ENCODE peak calls at places on chromosomes 7 and 10, in ten cellular contexts. U is colonic mucosa, S is GM23338, C is lower lobe of right lung, G is endothelial cell, R is pancreas, T is cardiac muscle cell, J is SK-N-SH, W is heart left ventricle, V is HL-60. I is an unnamed sample.

GRCh38 chr7:137916564-137916963 is 69.8 kb upstream of the DGKI start:
- DNase-seq in G (no peak), J (no peak), U (no peak), S (no peak), T (no peak), R (no peak), W (no peak), C (no peak), V (no peak), I (no peak)

GRCh38 chr7:16511314-16511713 is 15.3 kb upstream of the LRRC72 start:
- DNase-seq in U (no peak), J (no peak), T (no peak), G (no peak), R (no peak), C (no peak), V (no peak), W (no peak), S (no peak), I (no peak)

GRCh38 chr10:33535866-33536265 is 201.4 kb upstream of the NRP1 start:
- DNase-seq in U (no peak), T (no peak), R (no peak), G (no peak), W (no peak), C (no peak), S (no peak), V (no peak), J (no peak), I (no peak)

GRCh38 chr7:79968249-79968648 is 166.4 kb upstream of the GNAI1 start:
- DNase-seq in R (no peak), T (no peak), U (no peak), S (peak; percentile 47), W (no peak), V (no peak), C (no peak), G (no peak), J (no peak), I (no peak)

GRCh38 chr10:69503001-69503895 is 52.0 kb downstream of the TSPAN15 start:
- DNase-seq in W (no peak), S (no peak), C (peak; percentile 52), J (no peak), G (no peak), T (no peak), V (no peak), R (no peak), U (peak; percentile 14), I (no peak)

GRCh38 chr10:24691113-24691512 is 32.6 kb downstream of the ARHGAP21 start:
- DNase-seq in V (no peak), T (peak; percentile 68), R (no peak), J (no peak), G (no peak), U (no peak), W (no peak), S (no peak), C (no peak), I (no peak)

GRCh38 chr7:155153676-155154075 is 83.6 kb downstream of the HTR5A start:
- DNase-seq in R (no peak), G (no peak), W (no peak), S (no peak), J (no peak), U (no peak), C (no peak), T (no peak), V (no peak), I (no peak)

GRCh38 chr7:85067371-85067770 is 119.5 kb downstream of the SEMA3D start:
- DNase-seq in T (no peak), C (no peak), V (no peak), W (no peak), S (no peak), G (no peak), J (no peak), U (no peak), R (no peak), I (no peak)

GRCh38 chr7:21944616-21945373 is 904 bp downstream of the CDCA7L start:
- DNase-seq in G (peak; percentile 10), S (peak; percentile 86), W (peak; percentile 44), J (no peak), R (peak; percentile 81), T (peak; percentile 18), U (peak; percentile 83), V (peak; percentile 37), C (peak; percentile 84), I (no peak)

GRCh38 chr10:97243836-97244235 is 48.6 kb downstream of the ARHGAP19 start:
- DNase-seq in G (no peak), C (no peak), S (no peak), V (no peak), T (no peak), J (no peak), R (no peak), W (no peak), U (no peak), I (no peak)

GRCh38 chr7:36651404-36651803 is 72.9 kb downstream of the AOAH start:
- DNase-seq in J (no peak), G (no peak), V (no peak), W (no peak), T (peak; percentile 80), C (no peak), S (no peak), U (peak; percentile 21), R (no peak), I (no peak)

GRCh38 chr10:80472234-80473095 is 18.4 kb downstream of the TSPAN14 start:
- DNase-seq in W (no peak), S (no peak), C (no peak), G (no peak), U (no peak), T (peak; percentile 82), J (no peak), V (no peak), R (no peak), I (no peak)

GRCh38 chr7:4733936-4734528 is 41.4 kb upstream of the AP5Z1 start:
- DNase-seq in W (no peak), J (no peak), C (no peak), S (no peak), U (no peak), G (no peak), R (no peak), T (no peak), V (no peak), I (no peak)

GRCh38 chr10:15558136-15558535 is 161.6 kb downstream of the ITGA8 start:
- DNase-seq in R (no peak), S (no peak), J (no peak), C (no peak), G (no peak), U (no peak), T (peak; percentile 67), W (no peak), V (no peak), I (no peak)

GRCh38 chr7:121475806-121476205 is 79.7 kb upstream of the FAM3C start:
- DNase-seq in T (peak; percentile 93), G (no peak), R (peak; percentile 35), U (peak; percentile 80), S (no peak), V (no peak), C (no peak), J (no peak), W (no peak), I (no peak)

GRCh38 chr7:4726051-4726450 is 44.0 kb downstream of the FOXK1 start:
- DNase-seq in U (no peak), T (no peak), W (no peak), C (no peak), J (no peak), V (no peak), S (no peak), R (no peak), G (no peak), I (no peak)

GRCh38 chr7:71372991-71373390 is 241.0 kb downstream of the GALNT17 start:
- DNase-seq in U (no peak), S (no peak), V (no peak), T (no peak), R (no peak), J (no peak), G (no peak), W (no peak), C (no peak), I (no peak)

GRCh38 chr7:129877146-129877792 is 75.5 kb downstream of the UBE2H start:
- DNase-seq in U (no peak), T (peak; percentile 56), G (no peak), J (no peak), W (no peak), V (no peak), R (no peak), C (no peak), S (no peak), I (no peak)

GRCh38 chr10:5305374-5305773 is 59.4 kb upstream of the UCN3 start:
- DNase-seq in R (peak; percentile 44), T (peak; percentile 51), S (no peak), J (no peak), V (peak; percentile 22), C (no peak), G (no peak), U (no peak), W (no peak), I (no peak)
- TF ChIP-seq CTCF in R (peak; percentile 26), T (peak; percentile 35), S (no peak), J (peak; percentile 30), V (no peak), C (no peak), G (no peak), U (no peak), W (peak; percentile 7), I (no peak)

GRCh38 chr7:2504818-2505375 is 14.7 kb upstream of the LFNG start:
- DNase-seq in J (no peak), T (no peak), R (no peak), V (no peak), S (no peak), U (no peak), C (no peak), W (no peak), G (no peak), I (no peak)
- TF ChIP-seq CTCF in J (no peak), T (no peak), R (no peak), V (no peak), S (no peak), U (no peak), C (no peak), W (no peak), G (no peak), I (no peak)

GRCh38 chr10:17847586-17848296 is 38.6 kb downstream of the MRC1 start:
- DNase-seq in U (no peak), V (no peak), C (no peak), R (no peak), G (no peak), T (peak; percentile 23), J (peak; percentile 32), W (no peak), S (peak; percentile 56), I (no peak)
- TF ChIP-seq CTCF in U (no peak), V (no peak), C (peak; percentile 40), R (peak; percentile 21), G (peak; percentile 60), T (peak; percentile 57), J (peak; percentile 71), W (peak; percentile 38), S (no peak), I (no peak)

DNA sequence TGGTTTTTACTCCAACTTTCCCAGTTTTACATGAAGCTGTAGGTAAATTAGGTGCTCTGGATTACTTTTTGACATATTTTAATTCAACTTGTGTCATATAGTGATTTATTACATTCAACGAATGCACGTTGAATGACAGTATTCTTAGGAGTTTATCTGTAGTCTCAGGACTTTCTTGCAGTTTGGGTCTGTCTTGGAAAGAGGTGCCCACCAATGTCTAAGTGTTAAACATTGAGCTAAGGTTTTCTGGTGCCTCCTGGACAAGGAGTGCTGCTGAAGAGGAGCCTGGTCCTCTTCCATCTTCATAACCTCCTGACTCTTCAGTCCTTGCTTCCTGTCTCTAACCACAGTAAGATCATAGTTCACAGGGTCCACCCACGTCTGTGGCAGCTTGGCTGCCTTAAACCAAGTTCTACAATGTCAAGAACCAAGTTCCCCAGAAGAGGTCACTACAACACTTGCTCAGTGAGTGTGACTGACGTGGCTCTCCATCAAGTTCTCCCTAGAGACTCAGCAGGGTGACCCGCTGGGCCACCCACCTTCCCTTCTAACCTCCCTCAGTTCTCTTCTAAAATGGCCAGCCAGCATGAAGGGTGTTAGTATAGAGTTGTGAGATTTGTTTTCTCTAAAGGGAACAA is 6.1 kb downstream of the NPY start:
- DNase-seq in W (no peak), V (peak; percentile 26), S (peak; percentile 80), C (no peak), T (peak; percentile 10), U (peak; percentile 21), G (peak; percentile 24), J (peak; percentile 69), R (peak; percentile 23), I (no peak)
- TF ChIP-seq CTCF in W (no peak), V (no peak), S (peak; percentile 86), C (peak; percentile 38), T (peak; percentile 5), U (no peak), G (no peak), J (peak; percentile 51), R (no peak), I (no peak)